ENCODE peak calls at places on chromosome 13, in six cellular contexts. N, V, E, C, L and R are unnamed samples.

GRCh38 chr13:31749929-31750328 is 10.6 kb downstream of the RXFP2 start:
- DNase-seq in N (no peak), V (no peak), E (no peak), C (peak), L (peak), R (no peak)

GRCh38 chr13:96091164-96091931 is 1.4 kb downstream of the HS6ST3 start:
- DNase-seq in N (peak), V (no peak), E (peak), C (no peak), L (peak), R (no peak)

GRCh38 chr13:86881390-86881789 is 789.8 kb upstream of the SLITRK5 start:
- DNase-seq in N (no peak), V (no peak), E (no peak), C (no peak), L (no peak), R (no peak)

GRCh38 chr13:99311137-99311536 is 3.9 kb upstream of the GPR183 start:
- DNase-seq in N (no peak), V (no peak), E (no peak), C (no peak), L (no peak), R (no peak)

GRCh38 chr13:80006940-80007339 is 334.0 kb downstream of the SPRY2 start:
- DNase-seq in N (no peak), V (no peak), E (no peak), C (no peak), L (no peak), R (no peak)

GRCh38 chr13:44574466-44574855 is 1.7 kb downstream of the TSC22D1 start:
- DNase-seq in N (no peak), V (no peak), E (no peak), C (no peak), L (no peak), R (no peak)

GRCh38 chr13:83798731-83799130 is 83.5 kb downstream of the SLITRK1 start:
- DNase-seq in N (no peak), V (no peak), E (no peak), C (no peak), L (no peak), R (no peak)

GRCh38 chr13:81140675-81141074 is 799.7 kb upstream of the SPRY2 start:
- DNase-seq in N (no peak), V (no peak), E (no peak), C (no peak), L (no peak), R (no peak)

GRCh38 chr13:74889321-74889720 is 592.6 kb downstream of the TBC1D4 start:
- DNase-seq in N (no peak), V (no peak), E (no peak), C (no peak), L (no peak), R (no peak)